ENCODE peak calls at places on chromosomes 1 and 21, in five cellular contexts. J, T, Y, L and N are unnamed samples.

GRCh38 chr1:40140211-40140709 is 20.9 kb upstream of the RLF start:
- DNase-seq in J (no peak), T (no peak), Y (no peak), L (peak), N (no peak)

GRCh38 chr1:225651872-225652725 is 824 bp downstream of the ENAH start:
- DNase-seq in J (no peak), T (no peak), Y (no peak), L (peak), N (no peak)

GRCh38 chr1:2821970-2822620 is 20.6 kb upstream of the TTC34 start:
- DNase-seq in J (no peak), T (peak), Y (no peak), L (no peak), N (no peak)

GRCh38 chr1:224169876-224170275 is 13.2 kb upstream of the DEGS1 start:
- DNase-seq in J (no peak), T (no peak), Y (no peak), L (no peak), N (no peak)

GRCh38 chr1:16257968-16258367 is 21.0 kb upstream of the CPLANE2 start:
- DNase-seq in J (no peak), T (no peak), Y (no peak), L (no peak), N (no peak)

GRCh38 chr1:25698252-25698651 is 81.7 kb downstream of the MAN1C1 start:
- DNase-seq in J (no peak), T (no peak), Y (no peak), L (peak), N (no peak)

GRCh38 chr1:114956570-114956969 is 73.1 kb upstream of the TSHB start:
- DNase-seq in J (no peak), T (peak), Y (no peak), L (peak), N (peak)

GRCh38 chr1:92478393-92478792 is 8.3 kb downstream of the GFI1 start:
- DNase-seq in J (no peak), T (no peak), Y (no peak), L (no peak), N (no peak)

GRCh38 chr1:64242895-64243756 is 39.7 kb downstream of the UBE2U start:
- DNase-seq in J (no peak), T (peak), Y (no peak), L (peak), N (no peak)

GRCh38 chr1:17667641-17668040 is 87.5 kb upstream of the ACTL8 start:
- DNase-seq in J (no peak), T (no peak), Y (no peak), L (no peak), N (no peak)

GRCh38 chr1:36712151-36712550 is 229.4 kb upstream of the CSF3R start:
- DNase-seq in J (no peak), T (no peak), Y (no peak), L (no peak), N (no peak)

GRCh38 chr1:112761714-112762480 is 46.8 kb upstream of the PPM1J start:
- DNase-seq in J (no peak), T (no peak), Y (no peak), L (no peak), N (no peak)

GRCh38 chr1:23101891-23102688 is 66.6 kb downstream of the LUZP1 start:
- DNase-seq in J (no peak), T (no peak), Y (no peak), L (peak), N (no peak)

GRCh38 chr1:185499986-185500626 is 183.1 kb upstream of the IVNS1ABP start:
- DNase-seq in J (peak), T (no peak), Y (no peak), L (peak), N (peak)

GRCh38 chr21:45598109-45598508 is 45.4 kb upstream of the PCBP3 start:
- DNase-seq in J (no peak), T (no peak), Y (no peak), L (no peak), N (no peak)

GRCh38 chr21:40719615-40720014 is 127.3 kb downstream of the DSCAM start:
- DNase-seq in J (no peak), T (no peak), Y (no peak), L (no peak), N (no peak)

GRCh38 chr1:51897699-51898031 is 19.1 kb upstream of the NRDC start:
- DNase-seq in J (peak), T (no peak), Y (no peak), L (peak), N (no peak)

GRCh38 chr1:243422362-243422761 is 166.5 kb downstream of the SDCCAG8 start:
- DNase-seq in J (no peak), T (no peak), Y (no peak), L (no peak), N (no peak)

GRCh38 chr1:27789511-27790154 is 16.6 kb downstream of the STX12 start:
- DNase-seq in J (no peak), T (peak), Y (no peak), L (peak), N (no peak)

GRCh38 chr1:45491464-45492260 is 699 bp upstream of the TESK2 start:
- DNase-seq in J (no peak), T (no peak), Y (peak), L (no peak), N (no peak)

GRCh38 chr1:45887156-45887842 is 83.9 kb downstream of the MAST2 start:
- DNase-seq in J (no peak), T (no peak), Y (no peak), L (no peak), N (no peak)

GRCh38 chr1:152003846-152004442 is 10.3 kb upstream of the S100A10 start:
- DNase-seq in J (no peak), T (no peak), Y (no peak), L (no peak), N (no peak)
- TF ChIP-seq CTCF in J (peak), T (peak), Y (no peak), L (peak), N (peak)

DNA sequence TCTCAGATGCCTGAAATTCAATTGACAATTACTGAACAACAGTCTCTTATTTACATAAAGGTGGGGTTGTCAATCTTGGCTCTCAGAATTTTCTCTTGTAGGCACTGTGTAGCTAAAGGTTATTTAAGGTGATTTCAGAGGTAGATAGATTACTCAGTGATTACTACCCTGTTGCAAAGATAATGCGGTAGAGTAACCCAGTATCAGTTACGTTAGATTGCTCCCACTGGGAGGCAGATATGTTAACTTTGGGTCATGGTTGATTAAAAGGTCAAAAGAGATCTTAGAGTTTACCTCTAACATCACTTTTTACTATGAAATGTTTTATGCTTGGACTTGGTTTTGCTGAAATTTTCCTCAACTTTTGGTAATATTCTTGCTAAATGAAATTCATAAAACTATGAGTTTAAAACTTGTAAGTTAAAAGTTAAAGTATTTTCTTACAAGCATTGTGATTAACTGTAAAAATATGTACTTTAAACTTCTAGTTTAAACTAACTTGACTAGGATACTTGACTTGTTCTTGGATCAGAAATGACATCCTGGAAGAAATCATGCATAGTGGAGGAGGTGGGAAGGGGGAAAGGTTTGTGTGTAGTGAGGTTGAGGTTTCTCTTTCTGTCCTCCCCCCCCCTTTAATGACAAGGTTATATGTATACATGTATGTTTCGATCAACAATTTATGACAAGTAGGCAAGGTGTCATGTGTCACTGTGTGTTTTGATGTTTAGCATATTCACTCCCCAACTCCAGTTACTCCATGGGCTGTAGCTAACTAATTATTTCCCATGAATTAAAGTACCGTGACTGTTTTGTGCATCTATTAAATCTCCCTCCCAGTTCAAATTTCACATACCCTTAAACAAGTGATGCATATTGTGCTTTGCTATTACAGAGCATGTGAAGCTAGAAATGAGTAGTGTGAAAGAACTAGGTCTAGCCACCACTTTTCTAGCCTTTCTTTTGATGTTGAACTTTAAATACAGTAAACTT is 2.9 kb downstream of the LAMC1 start:
- DNase-seq in J (no peak), T (no peak), Y (no peak), L (peak), N (no peak)
- H3K4me3 ChIP-seq in J (peak), T (no peak), Y (peak), L (peak), N (peak)

GRCh38 chr21:39602793-39603192 is 9.9 kb upstream of the B3GALT5 start:
- DNase-seq in J (no peak), T (no peak), Y (no peak), L (no peak), N (no peak)
- TF ChIP-seq CTCF in J (no peak), T (no peak), Y (no peak), L (no peak), N (no peak)

GRCh38 chr1:32753532-32754281 is 51.1 kb upstream of the SYNC start:
- DNase-seq in J (no peak), T (peak), Y (no peak), L (peak), N (no peak)

GRCh38 chr1:32757213-32757895 is 54.8 kb upstream of the SYNC start:
- DNase-seq in J (no peak), T (peak), Y (no peak), L (no peak), N (no peak)

GRCh38 chr1:32755810-32756159 is 53.2 kb upstream of the SYNC start:
- DNase-seq in J (no peak), T (peak), Y (no peak), L (no peak), N (no peak)

GRCh38 chr1:32754282-32755097 is 51.9 kb upstream of the SYNC start:
- DNase-seq in J (no peak), T (peak), Y (no peak), L (peak), N (no peak)

DNA sequence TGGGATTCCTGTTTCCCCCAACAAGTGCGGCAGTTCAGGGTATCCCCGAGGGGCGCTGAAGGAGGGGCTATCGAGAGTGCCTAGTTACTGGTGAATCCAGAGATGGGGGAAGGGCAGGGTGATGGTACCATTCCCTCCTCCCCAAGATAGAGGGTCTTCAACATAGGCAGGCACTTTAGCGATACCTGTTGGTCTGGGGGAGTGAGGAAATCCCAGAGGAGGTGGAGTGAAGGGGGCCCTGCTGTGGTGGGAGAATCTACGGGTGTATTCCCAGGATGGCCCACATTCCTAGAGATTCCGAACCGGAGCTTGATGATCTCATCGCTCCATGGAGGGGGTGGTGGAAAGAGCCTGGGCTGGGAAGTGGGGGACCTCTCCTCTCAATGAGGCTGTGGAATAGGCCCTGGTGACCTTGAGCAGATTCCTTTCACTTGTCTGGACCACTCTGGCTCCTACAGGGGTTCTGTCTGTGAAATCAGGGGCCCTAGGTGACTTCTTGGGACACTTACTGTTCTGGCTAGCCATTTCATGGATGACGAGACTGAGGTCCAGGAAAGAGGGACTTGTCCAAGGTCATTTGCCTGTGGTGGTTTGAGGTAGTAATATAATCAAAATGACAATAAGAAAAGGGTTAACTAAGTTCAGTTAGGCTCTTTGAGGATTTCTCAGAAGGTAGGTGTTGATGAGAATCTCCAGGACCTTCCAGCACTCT is 52.7 kb upstream of the SYNC start:
- DNase-seq in J (no peak), T (peak), Y (no peak), L (peak), N (no peak)
- H3K4me3 ChIP-seq in J (peak), T (peak), Y (peak), L (no peak), N (peak)

GRCh38 chr1:197399691-197400521 is 131.9 kb downstream of the CRB1 start:
- DNase-seq in J (no peak), T (peak), Y (no peak), L (peak), N (peak)
- TF ChIP-seq CTCF in J (peak), T (peak), Y (no peak), L (peak), N (peak)

GRCh38 chr21:42971897-42972275 is 2.5 kb upstream of the PKNOX1 start:
- DNase-seq in J (no peak), T (peak), Y (no peak), L (no peak), N (no peak)

GRCh38 chr21:42973991-42974831 is at the start of gene PKNOX1:
- DNase-seq in J (peak), T (peak), Y (peak), L (peak), N (peak)

GRCh38 chr21:42974832-42975820 is 764 bp downstream of the PKNOX1 start:
- DNase-seq in J (no peak), T (peak), Y (peak), L (peak), N (no peak)

GRCh38 chr21:42970946-42971653 is 3.3 kb upstream of the PKNOX1 start:
- DNase-seq in J (no peak), T (peak), Y (no peak), L (no peak), N (no peak)

GRCh38 chr21:42973309-42973990 is 912 bp upstream of the PKNOX1 start:
- DNase-seq in J (no peak), T (peak), Y (peak), L (no peak), N (no peak)
- H3K4me3 ChIP-seq in J (peak), T (peak), Y (peak), L (peak), N (peak)

GRCh38 chr1:38141483-38141882 is 94.9 kb upstream of the POU3F1 start:
- DNase-seq in J (no peak), T (no peak), Y (no peak), L (no peak), N (no peak)
- TF ChIP-seq CTCF in J (no peak), T (no peak), Y (no peak), L (no peak), N (no peak)